ENCODE peak calls at places on chromosome 22, in eight cellular contexts. W is body of pancreas, S is suprapubic skin, N is transverse colon, C is right atrium auricular region, Z is PC-9, P is WERI-Rb-1, J is HepG2. L is an unnamed sample.

GRCh38 chr22:20108757-20109230 is 7.1 kb upstream of the RANBP1 start:
- DNase-seq in P (no peak), J (no peak), S (no peak), C (no peak), N (no peak), Z (no peak), W (no peak), L (peak; percentile 31)

GRCh38 chr22:30262917-30263741 is 3.5 kb downstream of the OSM start:
- DNase-seq in P (peak; percentile 83), Z (peak; percentile 64), N (peak; percentile 81), W (peak; percentile 73), J (peak; percentile 64), S (no peak), C (peak; percentile 70), L (peak; percentile 78)

GRCh38 chr22:37386441-37386840 is 40.8 kb downstream of the ELFN2 start:
- DNase-seq in W (no peak), J (no peak), Z (no peak), S (no peak), N (no peak), C (no peak), P (no peak), L (no peak)

GRCh38 chr22:26245001-26245400 is 75.7 kb downstream of the SEZ6L start:
- DNase-seq in Z (no peak), P (no peak), N (no peak), S (no peak), C (no peak), J (no peak), W (no peak), L (no peak)

GRCh38 chr22:23574371-23574811 is 5.7 kb downstream of the IGLL1 start:
- DNase-seq in J (no peak), S (no peak), Z (no peak), P (no peak), N (no peak), W (no peak), C (no peak), L (no peak)

GRCh38 chr22:33142282-33142681 is 84.1 kb upstream of the SYN3 start:
- DNase-seq in W (no peak), C (no peak), N (no peak), S (no peak), P (no peak), J (no peak), Z (no peak), L (no peak)

GRCh38 chr22:27535452-27535851 is 266.1 kb downstream of the MN1 start:
- DNase-seq in S (no peak), Z (no peak), C (no peak), W (no peak), P (no peak), N (no peak), J (no peak), L (no peak)

GRCh38 chr22:37208401-37209139 is 3.7 kb downstream of the SSTR3 start:
- DNase-seq in S (peak; percentile 44), C (no peak), J (no peak), W (no peak), N (no peak), P (peak; percentile 43), Z (no peak), L (no peak)

GRCh38 chr22:23369054-23369685 is 188.9 kb downstream of the BCR start:
- DNase-seq in C (peak; percentile 21), W (no peak), P (no peak), J (no peak), Z (no peak), N (no peak), S (no peak), L (no peak)

GRCh38 chr22:28484662-28485061 is 195.0 kb downstream of the TTC28 start:
- DNase-seq in J (no peak), Z (no peak), C (no peak), P (no peak), N (no peak), W (no peak), S (no peak), L (no peak)

GRCh38 chr22:25078591-25078990 is 121.1 kb upstream of the CRYBB3 start:
- DNase-seq in S (no peak), Z (no peak), N (no peak), W (no peak), J (no peak), C (no peak), P (no peak), L (no peak)

GRCh38 chr22:27997538-27997937 is 78.5 kb upstream of the PITPNB start:
- DNase-seq in S (peak; percentile 49), N (no peak), J (no peak), C (no peak), Z (no peak), W (no peak), P (no peak), L (peak; percentile 17)

GRCh38 chr22:43275545-43275981 is 67.6 kb downstream of the SCUBE1 start:
- DNase-seq in Z (no peak), N (no peak), S (no peak), J (peak; percentile 41), W (no peak), C (no peak), P (no peak), L (no peak)

GRCh38 chr22:19605508-19606331 is 81.5 kb upstream of the CLDN5 start:
- DNase-seq in N (no peak), P (no peak), W (no peak), C (no peak), Z (no peak), S (peak; percentile 63), J (no peak), L (peak; percentile 95)

GRCh38 chr22:25960375-25960774 is 208.9 kb upstream of the SEZ6L start:
- DNase-seq in J (no peak), Z (no peak), P (no peak), C (no peak), S (no peak), W (no peak), N (no peak), L (no peak)

GRCh38 chr22:27719535-27720227 is 81.9 kb downstream of the MN1 start:
- DNase-seq in J (peak; percentile 40), W (no peak), S (peak; percentile 78), P (peak; percentile 51), C (peak; percentile 62), Z (no peak), N (no peak), L (no peak)

GRCh38 chr22:17228725-17229126 is 9.5 kb upstream of the ADA2 start:
- DNase-seq in Z (no peak), P (no peak), J (peak; percentile 60), C (no peak), W (peak; percentile 23), S (no peak), N (no peak), L (peak; percentile 84)

GRCh38 chr22:31526275-31526674 is 29.9 kb downstream of the SFI1 start:
- DNase-seq in S (no peak), W (no peak), N (no peak), P (no peak), C (no peak), J (no peak), Z (no peak), L (no peak)

GRCh38 chr22:32413715-32414114 is 1.7 kb upstream of the RTCB start:
- DNase-seq in J (peak; percentile 24), N (no peak), Z (no peak), S (no peak), P (no peak), C (no peak), W (no peak), L (no peak)

GRCh38 chr22:46993626-46994025 is 231.2 kb downstream of the TBC1D22A start:
- DNase-seq in J (no peak), P (peak; percentile 27), C (no peak), N (no peak), S (no peak), Z (no peak), W (peak; percentile 95), L (no peak)

GRCh38 chr22:42857845-42858481 is 890 bp upstream of the ARFGAP3 start:
- DNase-seq in Z (no peak), C (no peak), S (no peak), J (peak; percentile 14), N (no peak), P (no peak), W (peak; percentile 74), L (peak; percentile 71)

DNA sequence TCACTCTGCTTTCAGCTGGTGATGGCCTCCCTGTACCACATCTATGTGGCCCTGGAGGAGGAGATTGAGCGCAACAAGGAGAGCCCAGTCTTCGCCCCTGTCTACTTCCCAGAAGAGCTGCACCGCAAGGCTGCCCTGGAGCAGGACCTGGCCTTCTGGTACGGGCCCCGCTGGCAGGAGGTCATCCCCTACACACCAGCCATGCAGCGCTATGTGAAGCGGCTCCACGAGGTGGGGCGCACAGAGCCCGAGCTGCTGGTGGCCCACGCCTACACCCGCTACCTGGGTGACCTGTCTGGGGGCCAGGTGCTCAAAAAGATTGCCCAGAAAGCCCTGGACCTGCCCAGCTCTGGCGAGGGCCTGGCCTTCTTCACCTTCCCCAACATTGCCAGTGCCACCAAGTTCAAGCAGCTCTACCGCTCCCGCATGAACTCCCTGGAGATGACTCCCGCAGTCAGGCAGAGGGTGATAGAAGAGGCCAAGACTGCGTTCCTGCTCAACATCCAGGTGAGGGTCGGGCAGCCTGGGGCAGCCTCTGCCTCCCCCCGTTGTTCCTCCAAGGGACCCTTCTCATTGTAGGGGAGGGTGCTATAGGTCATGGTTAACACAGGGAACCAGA is 5.9 kb downstream of the HMOX1 start:
- DNase-seq in P (no peak), S (no peak), N (no peak), J (no peak), Z (no peak), C (no peak), W (no peak), L (peak; percentile 50)
- H3K27me3 ChIP-seq in P (no peaks in the 10 kb centered on the region), S (no peaks in the 10 kb centered on the region), N (no peaks in the 10 kb centered on the region), J (no peaks in the 10 kb centered on the region), Z (no peaks in the 10 kb centered on the region), C (no peaks in the 10 kb centered on the region), W (no peaks in the 10 kb centered on the region), L (no peaks in the 10 kb centered on the region)

DNA sequence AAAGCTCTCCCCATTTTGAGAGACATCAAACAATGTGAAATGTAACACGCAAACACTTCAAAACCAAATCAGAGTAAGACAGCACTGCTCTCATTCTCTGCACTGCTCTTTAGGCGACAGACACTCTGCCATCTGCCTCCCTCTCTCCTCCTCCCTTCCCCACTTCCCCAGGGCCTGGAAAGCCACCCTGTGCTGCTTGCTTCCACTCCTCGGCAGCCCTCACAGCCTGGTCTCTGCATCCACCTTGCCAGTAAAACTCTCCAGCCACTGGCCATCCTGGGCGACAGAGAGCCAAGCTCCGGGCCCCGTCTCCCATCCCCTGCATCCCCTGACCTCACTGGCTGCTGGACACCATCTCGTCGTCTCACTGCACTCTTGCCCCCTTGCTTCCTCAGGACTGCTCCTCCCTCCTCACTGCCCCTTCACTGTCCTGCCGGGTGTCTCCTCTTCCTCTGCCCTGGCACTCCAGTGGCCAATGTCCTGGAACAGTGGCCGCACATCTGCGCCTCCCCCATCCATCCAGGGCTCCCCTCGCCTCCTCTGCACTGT is 800.5 kb downstream of the BRD1 start:
- DNase-seq in C (no peak), N (no peak), S (no peak), J (no peak), W (no peak), Z (no peak), P (no peak), L (no peak)
- TF ChIP-seq CTCF in C (no peak), N (no peak), S (no peak), J (no peak), W (no peak), Z (no peak), P (no peak), L (no peak)

GRCh38 chr22:22111983-22112382 is 129.4 kb upstream of the TOP3B start:
- DNase-seq in N (no peak), S (no peak), Z (no peak), P (no peak), W (no peak), C (no peak), J (no peak), L (no peak)
- H3K27me3 ChIP-seq in N (no peaks in the 10 kb centered on the region), S (no peaks in the 10 kb centered on the region), Z (peaks cover 2% of the 10 kb centered on the region), P (no peaks in the 10 kb centered on the region), W (no peaks in the 10 kb centered on the region), C (no peaks in the 10 kb centered on the region), J (no peaks in the 10 kb centered on the region), L (no peaks in the 10 kb centered on the region)

GRCh38 chr22:44309647-44310046 is 3.1 kb downstream of the SHISAL1 start:
- DNase-seq in W (no peak), Z (no peak), C (no peak), P (no peak), S (no peak), N (no peak), J (no peak), L (no peak)
- TF ChIP-seq CTCF in W (no peak), Z (no peak), C (no peak), P (no peak), S (no peak), N (no peak), J (no peak), L (no peak)

L was measured in right lobe of liver.